ENCODE peak calls at places on chromosomes 11 and 22, in seven cellular contexts. T is psoas muscle; N is CD8-positive, alpha-beta T cell; A is epithelial cell of esophagus; S is IMR-90; C is astrocyte; Y is ovary. I is an unnamed sample.

GRCh38 chr11:115471367-115471766 is 32.8 kb downstream of the CADM1 start:
- DNase-seq in T (no peak), N (no peak), A (no peak), S (peak), C (peak), Y (no peak), I (peak)

GRCh38 chr11:74634537-74634936 is 42.2 kb downstream of the POLD3 start:
- DNase-seq in T (no peak), N (no peak), A (peak), S (peak), C (peak), Y (no peak), I (peak)

GRCh38 chr11:128054323-128054910 is 532.9 kb downstream of the ETS1 start:
- DNase-seq in T (no peak), N (peak), A (peak), S (peak), C (peak), Y (no peak), I (peak)

GRCh38 chr11:65410936-65411680 is 11.5 kb upstream of the NEAT1 start:
- DNase-seq in T (peak), N (no peak), A (no peak), S (no peak), C (no peak), Y (no peak), I (no peak)

GRCh38 chr11:1277936-1278512 is 31.4 kb downstream of the TOLLIP start:
- DNase-seq in T (peak), N (no peak), A (no peak), S (no peak), C (no peak), Y (no peak), I (no peak)

GRCh38 chr11:68954970-68955958 is 25.5 kb downstream of the MRGPRD start:
- DNase-seq in T (peak), N (no peak), A (peak), S (peak), C (peak), Y (peak), I (peak)

GRCh38 chr11:128210148-128210940 is 377.0 kb downstream of the ETS1 start:
- DNase-seq in T (no peak), N (no peak), A (peak), S (peak), C (peak), Y (no peak), I (peak)

GRCh38 chr11:94897330-94897768 is 76.0 kb downstream of the CWC15 start:
- DNase-seq in T (no peak), N (peak), A (peak), S (peak), C (peak), Y (peak), I (peak)

GRCh38 chr11:119284344-119285157 is 32.4 kb downstream of the MCAM start:
- DNase-seq in T (no peak), N (no peak), A (peak), S (peak), C (peak), Y (no peak), I (peak)

GRCh38 chr22:23376256-23376655 is 195.9 kb downstream of the BCR start:
- DNase-seq in T (no peak), N (no peak), A (peak), S (no peak), C (no peak), Y (no peak), I (peak)

DNA sequence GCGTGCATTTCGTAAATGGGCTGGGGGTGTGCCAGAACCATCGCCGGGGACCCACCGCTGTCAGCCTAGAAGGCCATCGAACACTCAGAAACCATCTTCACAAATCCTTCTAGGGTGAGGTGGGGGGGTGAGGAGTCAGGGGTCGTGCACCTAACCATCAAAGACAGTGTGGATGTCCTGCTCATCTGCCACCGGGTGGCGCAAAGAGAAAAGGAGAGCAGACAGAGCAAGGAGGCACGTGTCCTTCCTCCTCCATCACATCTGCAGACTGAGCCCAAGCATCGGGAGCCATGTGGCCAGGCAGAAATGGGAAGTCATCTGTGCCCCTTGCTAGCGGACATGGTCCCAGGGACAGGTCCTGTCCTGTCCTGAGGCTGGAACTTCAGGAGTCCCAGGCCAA is 61.9 kb upstream of the NUP50 start:
- DNase-seq in T (no peak), N (no peak), A (peak), S (peak), C (peak), Y (peak), I (peak)
- TF ChIP-seq CTCF in T (peak), N (peak), A (peak), S (peak), C (peak), Y (no peak), I (peak)

GRCh38 chr11:66417000-66417399 is 3.8 kb upstream of the NPAS4 start:
- DNase-seq in T (no peak), N (no peak), A (no peak), S (no peak), C (no peak), Y (no peak), I (no peak)

GRCh38 chr11:66419825-66420224 is 1.0 kb upstream of the NPAS4 start:
- DNase-seq in T (no peak), N (no peak), A (no peak), S (no peak), C (no peak), Y (no peak), I (no peak)

GRCh38 chr11:66420671-66421476 is at the start of gene NPAS4:
- DNase-seq in T (no peak), N (no peak), A (no peak), S (no peak), C (no peak), Y (no peak), I (no peak)

GRCh38 chr11:66418168-66418985 is 2.5 kb upstream of the NPAS4 start:
- DNase-seq in T (peak), N (peak), A (peak), S (peak), C (peak), Y (peak), I (peak)

GRCh38 chr11:66418986-66419308 is 1.9 kb upstream of the NPAS4 start:
- DNase-seq in T (no peak), N (no peak), A (no peak), S (no peak), C (no peak), Y (no peak), I (no peak)
- H3K4me3 ChIP-seq in T (no peak), N (no peak), A (no peak), S (no peak), C (no peak), Y (no peak), I (no peak)

GRCh38 chr11:62602141-62603071 is 741 bp upstream of the MTA2 start:
- DNase-seq in T (peak), N (no peak), A (peak), S (peak), C (no peak), Y (peak), I (no peak)
- TF ChIP-seq CTCF in T (peak), N (no peak), A (peak), S (no peak), C (no peak), Y (no peak), I (peak)

DNA sequence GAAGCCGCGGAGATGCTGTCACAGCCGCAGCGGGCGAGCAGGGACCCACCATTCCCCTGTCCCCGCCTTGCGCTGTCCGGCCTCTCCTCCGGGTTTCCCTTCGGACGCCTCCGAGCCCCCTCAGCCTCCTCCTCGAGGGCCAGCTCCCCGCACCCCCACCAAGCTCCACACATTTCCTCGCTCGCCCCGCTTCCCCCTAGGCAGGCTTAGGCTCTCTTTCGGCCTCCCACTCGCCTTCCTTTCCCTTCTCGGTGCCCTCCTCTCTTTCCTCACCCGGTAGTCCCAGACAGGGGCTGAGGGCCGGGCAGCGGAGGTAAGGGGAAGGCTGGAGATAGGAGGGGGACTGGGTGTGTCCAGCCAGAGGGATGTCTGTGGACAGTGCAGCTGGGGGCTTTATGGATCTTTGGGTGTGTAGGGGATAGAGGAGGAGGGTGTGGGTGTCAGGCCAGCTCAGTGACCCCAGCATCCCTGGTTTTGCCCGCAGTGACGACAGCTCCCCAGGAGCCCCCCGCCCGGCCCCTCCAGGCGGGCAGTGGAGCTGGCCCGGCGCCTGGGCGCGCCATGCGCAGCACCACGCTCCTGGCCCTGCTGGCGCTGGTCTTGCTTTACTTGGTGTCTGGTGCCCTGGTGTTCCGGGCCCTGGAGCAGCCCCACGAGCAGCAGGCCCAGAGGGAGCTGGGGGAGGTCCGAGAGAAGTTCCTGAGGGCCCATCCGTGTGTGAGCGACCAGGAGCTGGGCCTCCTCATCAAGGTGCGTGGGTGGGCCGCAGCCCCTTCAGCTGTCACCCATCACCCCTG is 1.6 kb downstream of the KCNK4 start:
- DNase-seq in T (no peak), N (no peak), A (no peak), S (no peak), C (no peak), Y (no peak), I (no peak)
- H3K4me3 ChIP-seq in T (peak), N (peak), A (peak), S (peak), C (no peak), Y (no peak), I (peak)

GRCh38 chr11:15988693-15989231 is 367.6 kb downstream of the SOX6 start:
- DNase-seq in T (peak), N (no peak), A (no peak), S (no peak), C (no peak), Y (no peak), I (no peak)
- TF ChIP-seq CTCF in T (peak), N (no peak), A (peak), S (no peak), C (no peak), Y (no peak), I (peak)

GRCh38 chr11:11446562-11446961 is 93.5 kb upstream of the CSNK2A3 start:
- DNase-seq in T (no peak), N (no peak), A (no peak), S (no peak), C (no peak), Y (no peak), I (no peak)
- H3K4me3 ChIP-seq in T (no peak), N (no peak), A (no peak), S (no peak), C (no peak), Y (no peak), I (no peak)